ENCODE peak calls at places on chromosome 22, in seven cellular contexts. One of them, this sample, is unnamed.

GRCh38 chr22:17472886-17473285 is 90.4 kb upstream of the SLC25A18 start:
- DNase-seq in astrocyte: no peak
- DNase-seq in PC-9: no peak
- DNase-seq in uterus: no peak
- DNase-seq in gastrocnemius medialis: no peak
- DNase-seq in CD8-positive, alpha-beta T cell: no peak
- DNase-seq in stomach: no peak
- DNase-seq in this sample: no peak

GRCh38 chr22:36252754-36253522 is at the start of gene APOL1:
- DNase-seq in uterus: peak; percentile 64
- DNase-seq in astrocyte: no peak
- DNase-seq in CD8-positive, alpha-beta T cell: peak; percentile 70
- DNase-seq in gastrocnemius medialis: no peak
- DNase-seq in PC-9: no peak
- DNase-seq in stomach: peak; percentile 63
- DNase-seq in this sample: no peak

GRCh38 chr22:20588843-20589581 is 81.6 kb downstream of the MED15 start:
- DNase-seq in gastrocnemius medialis: no peak
- DNase-seq in CD8-positive, alpha-beta T cell: no peak
- DNase-seq in stomach: no peak
- DNase-seq in astrocyte: no peak
- DNase-seq in uterus: no peak
- DNase-seq in PC-9: no peak
- DNase-seq in this sample: no peak

GRCh38 chr22:19875531-19876313 is 21.0 kb upstream of the GNB1L start:
- DNase-seq in astrocyte: no peak
- DNase-seq in gastrocnemius medialis: peak; percentile 10
- DNase-seq in uterus: peak; percentile 15
- DNase-seq in CD8-positive, alpha-beta T cell: peak; percentile 47
- DNase-seq in stomach: no peak
- DNase-seq in PC-9: no peak
- DNase-seq in this sample: no peak

GRCh38 chr22:49503321-49503720 is 324.4 kb downstream of the BRD1 start:
- DNase-seq in PC-9: no peak
- DNase-seq in gastrocnemius medialis: no peak
- DNase-seq in CD8-positive, alpha-beta T cell: no peak
- DNase-seq in stomach: no peak
- DNase-seq in astrocyte: no peak
- DNase-seq in uterus: no peak
- DNase-seq in this sample: no peak

GRCh38 chr22:43789452-43789851 is 22.7 kb downstream of the EFCAB6 start:
- DNase-seq in CD8-positive, alpha-beta T cell: no peak
- DNase-seq in PC-9: peak; percentile 87
- DNase-seq in uterus: peak; percentile 78
- DNase-seq in stomach: no peak
- DNase-seq in astrocyte: peak; percentile 98
- DNase-seq in gastrocnemius medialis: no peak
- DNase-seq in this sample: no peak

GRCh38 chr22:48379371-48379770 is 1448.3 kb downstream of the BRD1 start:
- DNase-seq in uterus: no peak
- DNase-seq in CD8-positive, alpha-beta T cell: peak; percentile 38
- DNase-seq in PC-9: no peak
- DNase-seq in astrocyte: no peak
- DNase-seq in stomach: peak; percentile 20
- DNase-seq in gastrocnemius medialis: no peak
- DNase-seq in this sample: no peak

GRCh38 chr22:32706149-32706548 is 95.4 kb upstream of the TIMP3 start:
- DNase-seq in PC-9: peak; percentile 45
- DNase-seq in gastrocnemius medialis: no peak
- DNase-seq in astrocyte: no peak
- DNase-seq in stomach: no peak
- DNase-seq in CD8-positive, alpha-beta T cell: no peak
- DNase-seq in uterus: no peak
- DNase-seq in this sample: no peak

GRCh38 chr22:19569976-19570375 is 45.8 kb upstream of the CLDN5 start:
- DNase-seq in PC-9: no peak
- DNase-seq in astrocyte: no peak
- DNase-seq in CD8-positive, alpha-beta T cell: no peak
- DNase-seq in stomach: no peak
- DNase-seq in gastrocnemius medialis: no peak
- DNase-seq in uterus: no peak
- DNase-seq in this sample: no peak

GRCh38 chr22:44453441-44454112 is 44.5 kb downstream of the RTL6 start:
- DNase-seq in gastrocnemius medialis: no peak
- DNase-seq in stomach: no peak
- DNase-seq in astrocyte: no peak
- DNase-seq in uterus: no peak
- DNase-seq in CD8-positive, alpha-beta T cell: peak; percentile 34
- DNase-seq in PC-9: peak; percentile 12
- DNase-seq in this sample: no peak

GRCh38 chr22:24361976-24362646 is 65.3 kb upstream of the ADORA2A start:
- DNase-seq in stomach: no peak
- DNase-seq in PC-9: no peak
- DNase-seq in astrocyte: no peak
- DNase-seq in gastrocnemius medialis: no peak
- DNase-seq in CD8-positive, alpha-beta T cell: no peak
- DNase-seq in uterus: no peak
- DNase-seq in this sample: no peak

GRCh38 chr22:45151503-45151902 is 12.2 kb upstream of the NUP50 start:
- DNase-seq in CD8-positive, alpha-beta T cell: no peak
- DNase-seq in gastrocnemius medialis: no peak
- DNase-seq in astrocyte: no peak
- DNase-seq in stomach: no peak
- DNase-seq in uterus: no peak
- DNase-seq in PC-9: no peak
- DNase-seq in this sample: no peak

GRCh38 chr22:25383278-25383820 is 163.9 kb downstream of the CRYBB2 start:
- DNase-seq in gastrocnemius medialis: no peak
- DNase-seq in CD8-positive, alpha-beta T cell: no peak
- DNase-seq in stomach: no peak
- DNase-seq in PC-9: no peak
- DNase-seq in astrocyte: no peak
- DNase-seq in uterus: no peak
- DNase-seq in this sample: no peak

GRCh38 chr22:44898236-44898635 is 111.6 kb downstream of the PHF21B start:
- DNase-seq in CD8-positive, alpha-beta T cell: no peak
- DNase-seq in PC-9: no peak
- DNase-seq in astrocyte: no peak
- DNase-seq in gastrocnemius medialis: no peak
- DNase-seq in stomach: peak; percentile 15
- DNase-seq in uterus: no peak
- DNase-seq in this sample: no peak

GRCh38 chr22:24284747-24285203 is 14.1 kb downstream of the SPECC1L start:
- DNase-seq in PC-9: peak; percentile 45
- DNase-seq in astrocyte: peak; percentile 24
- DNase-seq in stomach: no peak
- DNase-seq in CD8-positive, alpha-beta T cell: no peak
- DNase-seq in gastrocnemius medialis: no peak
- DNase-seq in uterus: no peak
- DNase-seq in this sample: no peak

GRCh38 chr22:49415219-49415951 is 412.3 kb downstream of the BRD1 start:
- DNase-seq in gastrocnemius medialis: no peak
- DNase-seq in astrocyte: no peak
- DNase-seq in PC-9: no peak
- DNase-seq in CD8-positive, alpha-beta T cell: no peak
- DNase-seq in uterus: no peak
- DNase-seq in stomach: no peak
- DNase-seq in this sample: no peak

GRCh38 chr22:32916025-32916424 is 114.5 kb downstream of the TIMP3 start:
- DNase-seq in uterus: no peak
- DNase-seq in stomach: no peak
- DNase-seq in CD8-positive, alpha-beta T cell: no peak
- DNase-seq in gastrocnemius medialis: no peak
- DNase-seq in astrocyte: no peak
- DNase-seq in PC-9: no peak
- DNase-seq in this sample: no peak

GRCh38 chr22:36352775-36353507 is 34.8 kb downstream of the MYH9 start:
- DNase-seq in CD8-positive, alpha-beta T cell: peak; percentile 67
- DNase-seq in PC-9: no peak
- DNase-seq in stomach: peak; percentile 91
- DNase-seq in gastrocnemius medialis: no peak
- DNase-seq in uterus: no peak
- DNase-seq in astrocyte: peak; percentile 88
- DNase-seq in this sample: peak; percentile 55

GRCh38 chr22:19641254-19641982 is 72.9 kb upstream of the SEPTIN5 start:
- DNase-seq in stomach: no peak
- DNase-seq in gastrocnemius medialis: no peak
- DNase-seq in PC-9: no peak
- DNase-seq in uterus: no peak
- DNase-seq in CD8-positive, alpha-beta T cell: no peak
- DNase-seq in astrocyte: no peak
- DNase-seq in this sample: no peak

GRCh38 chr22:32073823-32074380 is 30.8 kb downstream of the SLC5A1 start:
- DNase-seq in uterus: no peak
- DNase-seq in CD8-positive, alpha-beta T cell: no peak
- DNase-seq in gastrocnemius medialis: no peak
- DNase-seq in stomach: no peak
- DNase-seq in astrocyte: no peak
- DNase-seq in PC-9: no peak
- DNase-seq in this sample: no peak

GRCh38 chr22:25216230-25216629 is 3.2 kb upstream of the CRYBB2 start:
- DNase-seq in astrocyte: no peak
- DNase-seq in gastrocnemius medialis: no peak
- DNase-seq in uterus: no peak
- DNase-seq in CD8-positive, alpha-beta T cell: no peak
- DNase-seq in stomach: no peak
- DNase-seq in PC-9: no peak
- DNase-seq in this sample: no peak

GRCh38 chr22:42817556-42817955 is 39.5 kb downstream of the ARFGAP3 start:
- DNase-seq in astrocyte: no peak
- DNase-seq in gastrocnemius medialis: no peak
- DNase-seq in uterus: no peak
- DNase-seq in PC-9: no peak
- DNase-seq in stomach: no peak
- DNase-seq in CD8-positive, alpha-beta T cell: no peak
- DNase-seq in this sample: no peak

GRCh38 chr22:46585340-46586122 is 34.7 kb upstream of the GRAMD4 start:
- DNase-seq in CD8-positive, alpha-beta T cell: no peak
- DNase-seq in stomach: no peak
- DNase-seq in gastrocnemius medialis: no peak
- DNase-seq in PC-9: no peak
- DNase-seq in uterus: no peak
- DNase-seq in astrocyte: no peak
- DNase-seq in this sample: no peak
- H3K27ac ChIP-seq in CD8-positive, alpha-beta T cell: no peak overlapping the region
- H3K27ac ChIP-seq in stomach: no peak overlapping the region
- H3K27ac ChIP-seq in gastrocnemius medialis: no peak overlapping the region
- H3K27ac ChIP-seq in PC-9: no peak overlapping the region
- H3K27ac ChIP-seq in uterus: no peak overlapping the region
- H3K27ac ChIP-seq in astrocyte: no peak overlapping the region
- H3K27ac ChIP-seq in this sample: no peak overlapping the region

DNA sequence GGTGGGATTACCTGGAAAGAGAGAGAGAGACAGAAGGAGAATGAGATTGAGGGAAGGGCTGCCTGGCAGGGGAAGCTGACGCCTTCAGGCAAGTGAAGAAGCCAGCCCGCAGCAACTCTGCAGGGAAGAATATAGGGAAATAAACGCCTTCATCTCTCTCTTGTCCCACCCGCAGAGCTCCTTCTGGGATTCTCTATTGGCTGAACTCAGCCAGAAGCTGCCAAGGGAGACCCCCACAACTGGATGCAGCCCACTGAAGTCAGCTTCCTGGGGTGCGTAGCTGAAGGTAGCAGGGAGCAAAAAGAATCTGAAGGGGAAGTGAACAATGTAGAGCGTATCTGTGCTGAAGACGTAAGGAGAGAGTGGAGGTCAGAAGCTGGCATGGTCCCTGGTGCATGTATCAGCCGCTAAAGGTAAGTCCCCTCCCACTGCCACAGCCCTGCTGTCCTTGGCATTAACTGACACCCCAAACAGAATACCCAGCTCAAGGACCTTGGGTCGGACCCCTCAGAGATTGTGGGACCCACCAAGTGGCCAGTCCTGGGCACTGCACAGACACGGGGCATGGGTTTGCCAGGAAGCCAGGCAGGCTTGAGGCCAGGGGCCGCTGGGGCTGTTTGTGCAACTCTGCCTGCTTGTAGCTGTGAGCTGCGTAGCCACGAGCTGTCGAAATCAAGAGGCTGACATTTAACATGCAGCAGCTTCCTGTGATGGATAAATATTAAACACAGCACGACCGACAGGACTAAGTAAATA is 469.9 kb downstream of the MN1 start:
- DNase-seq in CD8-positive, alpha-beta T cell: no peak
- DNase-seq in gastrocnemius medialis: no peak
- DNase-seq in stomach: peak; percentile 34
- DNase-seq in uterus: no peak
- DNase-seq in astrocyte: no peak
- DNase-seq in PC-9: no peak
- DNase-seq in this sample: peak; percentile 13
- TF ChIP-seq CTCF in CD8-positive, alpha-beta T cell: no peak
- TF ChIP-seq CTCF in gastrocnemius medialis: no peak
- TF ChIP-seq CTCF in stomach: no peak
- TF ChIP-seq CTCF in uterus: no peak
- TF ChIP-seq CTCF in astrocyte: peak; percentile 33
- TF ChIP-seq CTCF in PC-9: peak; percentile 59
- TF ChIP-seq CTCF in this sample: peak; percentile 74

GRCh38 chr22:47269689-47270088 is 507.2 kb downstream of the TBC1D22A start:
- DNase-seq in uterus: no peak
- DNase-seq in gastrocnemius medialis: no peak
- DNase-seq in PC-9: no peak
- DNase-seq in astrocyte: no peak
- DNase-seq in stomach: no peak
- DNase-seq in CD8-positive, alpha-beta T cell: no peak
- DNase-seq in this sample: no peak
- H3K4me1 ChIP-seq in uterus: no peaks in the 10 kb centered on the region
- H3K4me1 ChIP-seq in gastrocnemius medialis: no peaks in the 10 kb centered on the region
- H3K4me1 ChIP-seq in PC-9: no peaks in the 10 kb centered on the region
- H3K4me1 ChIP-seq in astrocyte: no peaks in the 10 kb centered on the region
- H3K4me1 ChIP-seq in stomach: no peaks in the 10 kb centered on the region
- H3K4me1 ChIP-seq in CD8-positive, alpha-beta T cell: no peaks in the 10 kb centered on the region
- H3K4me1 ChIP-seq in this sample: no peaks in the 10 kb centered on the region

DNA sequence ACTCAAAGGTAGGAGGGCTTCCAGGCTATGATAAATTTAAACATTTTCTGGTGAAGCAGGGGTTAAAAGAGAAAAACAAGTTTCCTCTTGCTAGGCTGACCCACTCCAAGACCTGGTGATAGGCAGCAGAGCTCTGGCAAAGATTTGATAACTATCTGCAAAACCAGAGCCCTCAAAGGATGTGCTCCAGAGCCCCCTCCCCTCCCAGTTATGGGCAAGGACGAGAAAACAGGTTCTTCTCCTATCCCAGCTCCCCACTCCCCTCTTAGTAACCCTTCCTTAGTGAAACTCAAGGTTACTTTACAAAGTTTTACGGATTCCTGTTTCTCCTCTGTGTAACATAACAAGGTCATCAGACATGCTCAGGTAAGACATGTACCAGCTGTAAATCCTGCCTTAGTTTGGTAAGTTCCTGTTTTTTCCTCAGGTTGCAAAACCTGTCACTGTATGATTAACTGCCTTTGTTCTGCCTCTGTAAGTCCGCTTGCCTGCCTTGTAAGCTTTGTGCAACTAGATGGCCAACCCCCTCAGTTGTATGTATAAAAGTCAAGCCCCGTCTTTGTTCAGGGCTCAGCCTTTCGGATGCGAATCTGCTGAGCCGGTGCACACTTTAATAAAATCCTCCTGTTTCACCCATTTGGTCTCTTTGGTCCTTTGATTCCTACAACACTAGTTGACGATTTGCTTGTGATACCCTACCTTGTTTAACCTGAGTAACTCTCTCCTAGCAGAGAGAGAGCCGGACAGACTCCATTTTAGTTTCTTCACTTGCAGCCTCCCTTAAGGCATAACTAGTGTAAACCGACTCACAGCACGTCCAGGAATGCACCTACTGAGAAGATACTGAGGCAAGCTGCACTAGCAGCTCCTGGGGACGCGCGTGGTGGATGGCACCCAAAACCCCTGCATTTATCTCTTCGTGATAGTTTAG is 13.9 kb downstream of the APOBEC3H start:
- DNase-seq in stomach: no peak
- DNase-seq in uterus: no peak
- DNase-seq in astrocyte: no peak
- DNase-seq in CD8-positive, alpha-beta T cell: no peak
- DNase-seq in PC-9: peak; percentile 92
- DNase-seq in gastrocnemius medialis: no peak
- DNase-seq in this sample: no peak
- H3K27ac ChIP-seq in stomach: no peak overlapping the region
- H3K27ac ChIP-seq in uterus: no peak overlapping the region
- H3K27ac ChIP-seq in astrocyte: no peak overlapping the region
- H3K27ac ChIP-seq in CD8-positive, alpha-beta T cell: no peak overlapping the region
- H3K27ac ChIP-seq in PC-9: peak overlapping the region; percentile 47
- H3K27ac ChIP-seq in gastrocnemius medialis: no peak overlapping the region
- H3K27ac ChIP-seq in this sample: no peak overlapping the region